ENCODE peak calls at places on chromosomes 3 and 15, in ten cellular contexts. N is heart right ventricle, O is SIG-M5, G is T-helper 9 cell, R is tibial artery, I is OCI-M1, A is suprapubic skin, K is MV-4-11, D is GM04504, F is SK-N-SH. W is an unnamed sample.

GRCh38 chr3:50609743-50610085 is 1.9 kb downstream of the CISH start:
- DNase-seq in A (no peak), D (no peak), O (no peak), K (no peak), N (no peak), F (no peak), R (no peak), G (no peak), I (no peak), W (no peak)

GRCh38 chr3:105907790-105908189 is 39.0 kb upstream of the CBLB start:
- DNase-seq in A (no peak), R (no peak), K (peak), D (no peak), I (peak), F (no peak), N (no peak), O (peak), G (no peak), W (peak)

GRCh38 chr3:46092704-46093085 is 65.4 kb upstream of the XCR1 start:
- DNase-seq in D (no peak), O (no peak), K (peak), N (no peak), F (no peak), I (peak), A (no peak), G (no peak), R (no peak), W (peak)

GRCh38 chr3:24519368-24520100 is 24.9 kb upstream of the THRB start:
- DNase-seq in N (no peak), F (no peak), G (no peak), O (no peak), K (no peak), I (peak), D (no peak), R (no peak), A (no peak), W (no peak)

GRCh38 chr3:184645304-184645703 is 66.6 kb downstream of the MAGEF1 start:
- DNase-seq in R (no peak), N (no peak), K (no peak), A (no peak), G (no peak), F (peak), D (no peak), O (no peak), I (no peak), W (no peak)

GRCh38 chr15:49215768-49216739 is 46.0 kb downstream of the GALK2 start:
- DNase-seq in D (no peak), I (peak), F (no peak), N (peak), O (no peak), R (no peak), K (no peak), G (no peak), A (no peak), W (no peak)

GRCh38 chr3:123552095-123552714 is 32.6 kb downstream of the HACD2 start:
- DNase-seq in G (no peak), D (no peak), R (no peak), I (peak), F (peak), A (no peak), N (no peak), K (no peak), O (no peak), W (peak)

GRCh38 chr3:118813472-118813871 is 221.2 kb downstream of the IGSF11 start:
- DNase-seq in A (no peak), F (no peak), N (no peak), R (no peak), I (no peak), O (no peak), D (no peak), G (no peak), K (no peak), W (no peak)

GRCh38 chr3:164360738-164361376 is 717.4 kb downstream of the SI start:
- DNase-seq in F (no peak), A (no peak), O (no peak), I (peak), R (no peak), K (no peak), D (no peak), G (no peak), N (no peak), W (no peak)

GRCh38 chr15:55530861-55531313 is 22.9 kb upstream of the DNAAF4 start:
- DNase-seq in F (no peak), A (no peak), N (no peak), R (no peak), D (peak), K (no peak), I (no peak), O (no peak), G (no peak), W (no peak)

GRCh38 chr15:77461486-77461885 is 40.8 kb downstream of the HMG20A start:
- DNase-seq in O (no peak), D (no peak), R (no peak), F (no peak), N (no peak), K (no peak), G (no peak), A (no peak), I (no peak), W (no peak)

GRCh38 chr3:194306109-194306686 is 44.9 kb downstream of the CPN2 start:
- DNase-seq in N (no peak), D (no peak), I (no peak), O (no peak), A (no peak), R (no peak), K (peak), G (peak), F (no peak), W (peak)

GRCh38 chr15:36414670-36415069 is 164.8 kb upstream of the CDIN1 start:
- DNase-seq in F (no peak), G (no peak), R (no peak), N (no peak), A (no peak), O (no peak), K (no peak), D (no peak), I (no peak), W (no peak)

GRCh38 chr3:38345879-38346583 is 554 bp upstream of the XYLB start:
- DNase-seq in F (no peak), N (no peak), I (no peak), R (no peak), O (no peak), K (no peak), D (no peak), A (no peak), G (no peak), W (no peak)

GRCh38 chr3:111215481-111215880 is 143.9 kb downstream of the NECTIN3 start:
- DNase-seq in O (no peak), I (no peak), A (no peak), D (no peak), G (no peak), F (no peak), N (no peak), K (no peak), R (no peak), W (no peak)

GRCh38 chr3:188860147-188860546 is 311.6 kb upstream of the TPRG1 start:
- DNase-seq in F (no peak), G (no peak), I (no peak), O (no peak), K (no peak), R (no peak), A (no peak), D (no peak), N (no peak), W (no peak)

GRCh38 chr15:90087454-90088154 is 14.7 kb downstream of the IDH2 start:
- DNase-seq in K (peak), D (no peak), N (no peak), A (no peak), O (no peak), G (no peak), I (no peak), F (peak), R (no peak), W (peak)

GRCh38 chr3:18369561-18370185 is 55.5 kb downstream of the SATB1 start:
- DNase-seq in F (peak), K (no peak), O (no peak), N (no peak), G (no peak), A (no peak), D (no peak), I (no peak), R (no peak), W (no peak)

GRCh38 chr15:37921527-37922385 is 12.7 kb upstream of the TMCO5A start:
- DNase-seq in N (no peak), O (no peak), D (no peak), G (no peak), I (peak), R (no peak), F (no peak), A (no peak), K (no peak), W (no peak)

GRCh38 chr3:187939891-187940290 is 194.6 kb upstream of the BCL6 start:
- DNase-seq in I (no peak), F (no peak), O (no peak), K (no peak), N (no peak), G (no peak), R (no peak), D (no peak), A (no peak), W (no peak)

GRCh38 chr15:65194826-65195541 is 9.8 kb upstream of the CLPX start:
- DNase-seq in G (no peak), O (no peak), I (no peak), N (no peak), A (no peak), D (no peak), F (no peak), R (peak), K (no peak), W (no peak)

GRCh38 chr3:152458023-152458724 is 189.4 kb downstream of the MBNL1 start:
- DNase-seq in K (no peak), D (no peak), F (no peak), I (no peak), A (no peak), G (no peak), O (no peak), N (no peak), R (no peak), W (no peak)

GRCh38 chr3:106184540-106185457 is 316.0 kb upstream of the CBLB start:
- DNase-seq in A (no peak), I (no peak), R (no peak), N (no peak), D (no peak), F (no peak), G (no peak), K (peak), O (no peak), W (no peak)

GRCh38 chr3:155227141-155227540 is 66.3 kb downstream of the STRIT1 start:
- DNase-seq in D (no peak), A (no peak), O (no peak), K (no peak), G (no peak), F (no peak), R (no peak), N (no peak), I (no peak), W (no peak)

GRCh38 chr3:23161308-23161707 is 41.8 kb upstream of the UBE2E2 start:
- DNase-seq in I (no peak), N (no peak), F (no peak), G (no peak), R (no peak), D (no peak), O (no peak), A (no peak), K (no peak), W (no peak)

GRCh38 chr3:59581000-59581399 is 531.2 kb upstream of the CFAP20DC start:
- DNase-seq in N (no peak), A (no peak), F (no peak), R (no peak), G (no peak), I (no peak), D (no peak), O (no peak), K (no peak), W (no peak)

GRCh38 chr3:197494366-197495058 is 61.3 kb downstream of the BDH1 start:
- DNase-seq in A (no peak), F (no peak), I (no peak), D (no peak), R (no peak), K (no peak), G (no peak), O (no peak), N (peak), W (no peak)

GRCh38 chr3:154684021-154684420 is 254.0 kb upstream of the GPR149 start:
- DNase-seq in D (no peak), I (peak), O (no peak), A (no peak), K (no peak), R (no peak), F (no peak), G (no peak), N (no peak), W (peak)

GRCh38 chr3:120177907-120178306 is 83.7 kb upstream of the GSK3B start:
- DNase-seq in O (no peak), K (peak), D (no peak), G (no peak), F (no peak), A (no peak), I (peak), N (no peak), R (no peak), W (peak)

GRCh38 chr15:69080203-69080957 is 65.9 kb downstream of the NOX5 start:
- DNase-seq in R (no peak), N (no peak), K (peak), D (no peak), G (no peak), I (no peak), F (peak), A (no peak), O (no peak), W (no peak)